ENCODE peak calls at places on chromosomes 11 and 22, in eight cellular contexts. One of them, this sample, is unnamed.

GRCh38 chr11:133403900-133404299 is 128.4 kb downstream of the OPCML start:
- DNase-seq in DND-41: peak; percentile 21
- DNase-seq in GM06990: no peak
- DNase-seq in HFFc6: no peak
- DNase-seq in cardiac muscle cell: no peak
- DNase-seq in kidney epithelial cell: no peak
- DNase-seq in OCI-LY7: peak; percentile 13
- DNase-seq in astrocyte of the cerebellum: no peak
- DNase-seq in this sample: no peak

GRCh38 chr11:2585566-2586090 is 114.2 kb downstream of the KCNQ1OT1 start:
- DNase-seq in OCI-LY7: no peak
- DNase-seq in GM06990: no peak
- DNase-seq in HFFc6: no peak
- DNase-seq in astrocyte of the cerebellum: no peak
- DNase-seq in DND-41: peak; percentile 0
- DNase-seq in cardiac muscle cell: no peak
- DNase-seq in kidney epithelial cell: no peak
- DNase-seq in this sample: no peak

GRCh38 chr22:31441652-31442051 is 42.2 kb downstream of the DRG1 start:
- DNase-seq in astrocyte of the cerebellum: no peak
- DNase-seq in kidney epithelial cell: no peak
- DNase-seq in cardiac muscle cell: no peak
- DNase-seq in DND-41: no peak
- DNase-seq in HFFc6: no peak
- DNase-seq in GM06990: no peak
- DNase-seq in OCI-LY7: no peak
- DNase-seq in this sample: no peak

GRCh38 chr11:111376453-111376871 is 2.6 kb downstream of the POU2AF1 start:
- DNase-seq in OCI-LY7: no peak
- DNase-seq in HFFc6: no peak
- DNase-seq in GM06990: no peak
- DNase-seq in cardiac muscle cell: no peak
- DNase-seq in DND-41: no peak
- DNase-seq in astrocyte of the cerebellum: no peak
- DNase-seq in kidney epithelial cell: no peak
- DNase-seq in this sample: no peak

GRCh38 chr11:126135182-126136176 is 72.8 kb upstream of the CDON start:
- DNase-seq in kidney epithelial cell: no peak
- DNase-seq in HFFc6: no peak
- DNase-seq in OCI-LY7: no peak
- DNase-seq in astrocyte of the cerebellum: no peak
- DNase-seq in DND-41: no peak
- DNase-seq in GM06990: no peak
- DNase-seq in cardiac muscle cell: peak; percentile 29
- DNase-seq in this sample: no peak

GRCh38 chr11:79232346-79232745 is 208.5 kb downstream of the TENM4 start:
- DNase-seq in GM06990: no peak
- DNase-seq in cardiac muscle cell: peak; percentile 52
- DNase-seq in DND-41: no peak
- DNase-seq in HFFc6: no peak
- DNase-seq in astrocyte of the cerebellum: no peak
- DNase-seq in kidney epithelial cell: no peak
- DNase-seq in OCI-LY7: no peak
- DNase-seq in this sample: no peak

GRCh38 chr11:32439488-32440210 is 4.3 kb upstream of the WT1 start:
- DNase-seq in HFFc6: no peak
- DNase-seq in kidney epithelial cell: no peak
- DNase-seq in cardiac muscle cell: no peak
- DNase-seq in DND-41: no peak
- DNase-seq in astrocyte of the cerebellum: no peak
- DNase-seq in GM06990: no peak
- DNase-seq in OCI-LY7: no peak
- DNase-seq in this sample: no peak

GRCh38 chr11:19820100-19820499 is 107.5 kb downstream of the NAV2 start:
- DNase-seq in kidney epithelial cell: no peak
- DNase-seq in HFFc6: peak; percentile 25
- DNase-seq in GM06990: no peak
- DNase-seq in astrocyte of the cerebellum: peak; percentile 44
- DNase-seq in DND-41: no peak
- DNase-seq in OCI-LY7: no peak
- DNase-seq in cardiac muscle cell: peak; percentile 42
- DNase-seq in this sample: no peak

GRCh38 chr11:65637794-65638317 is at the start of gene SIPA1:
- DNase-seq in OCI-LY7: peak; percentile 75
- DNase-seq in HFFc6: peak; percentile 94
- DNase-seq in GM06990: peak; percentile 83
- DNase-seq in cardiac muscle cell: peak; percentile 95
- DNase-seq in DND-41: peak; percentile 79
- DNase-seq in astrocyte of the cerebellum: peak; percentile 89
- DNase-seq in kidney epithelial cell: peak; percentile 85
- DNase-seq in this sample: peak; percentile 86

GRCh38 chr11:36455658-36456111 is 54.4 kb downstream of the TRAF6 start:
- DNase-seq in GM06990: no peak
- DNase-seq in DND-41: peak; percentile 23
- DNase-seq in HFFc6: peak; percentile 96
- DNase-seq in astrocyte of the cerebellum: peak; percentile 99
- DNase-seq in kidney epithelial cell: peak; percentile 96
- DNase-seq in cardiac muscle cell: peak; percentile 98
- DNase-seq in OCI-LY7: no peak
- DNase-seq in this sample: no peak

GRCh38 chr11:3866206-3866605 is 10.7 kb downstream of the STIM1 start:
- DNase-seq in kidney epithelial cell: no peak
- DNase-seq in HFFc6: no peak
- DNase-seq in cardiac muscle cell: peak; percentile 35
- DNase-seq in GM06990: no peak
- DNase-seq in OCI-LY7: peak; percentile 51
- DNase-seq in DND-41: no peak
- DNase-seq in astrocyte of the cerebellum: no peak
- DNase-seq in this sample: peak; percentile 40

GRCh38 chr11:69942333-69942820 is 123.2 kb upstream of the FGF3 start:
- DNase-seq in OCI-LY7: no peak
- DNase-seq in kidney epithelial cell: no peak
- DNase-seq in GM06990: no peak
- DNase-seq in astrocyte of the cerebellum: no peak
- DNase-seq in DND-41: no peak
- DNase-seq in HFFc6: no peak
- DNase-seq in cardiac muscle cell: no peak
- DNase-seq in this sample: no peak

GRCh38 chr22:19480789-19481188 is 1.1 kb downstream of the CDC45 start:
- DNase-seq in kidney epithelial cell: no peak
- DNase-seq in GM06990: no peak
- DNase-seq in DND-41: no peak
- DNase-seq in astrocyte of the cerebellum: no peak
- DNase-seq in OCI-LY7: peak; percentile 12
- DNase-seq in cardiac muscle cell: no peak
- DNase-seq in HFFc6: no peak
- DNase-seq in this sample: no peak
- TF ChIP-seq CTCF in kidney epithelial cell: no peak
- TF ChIP-seq CTCF in GM06990: no peak
- TF ChIP-seq CTCF in DND-41: no peak
- TF ChIP-seq CTCF in astrocyte of the cerebellum: no peak
- TF ChIP-seq CTCF in OCI-LY7: no peak
- TF ChIP-seq CTCF in cardiac muscle cell: no peak
- TF ChIP-seq CTCF in HFFc6: no peak
- TF ChIP-seq CTCF in this sample: no peak

GRCh38 chr22:45359627-45360026 is 49.9 kb downstream of the FAM118A start:
- DNase-seq in astrocyte of the cerebellum: no peak
- DNase-seq in HFFc6: no peak
- DNase-seq in OCI-LY7: no peak
- DNase-seq in kidney epithelial cell: no peak
- DNase-seq in DND-41: no peak
- DNase-seq in GM06990: no peak
- DNase-seq in cardiac muscle cell: no peak
- DNase-seq in this sample: no peak
- TF ChIP-seq CTCF in astrocyte of the cerebellum: no peak
- TF ChIP-seq CTCF in HFFc6: no peak
- TF ChIP-seq CTCF in OCI-LY7: no peak
- TF ChIP-seq CTCF in kidney epithelial cell: no peak
- TF ChIP-seq CTCF in DND-41: no peak
- TF ChIP-seq CTCF in GM06990: no peak
- TF ChIP-seq CTCF in cardiac muscle cell: no peak
- TF ChIP-seq CTCF in this sample: no peak

GRCh38 chr11:33835143-33835878 is 56.6 kb downstream of the LMO2 start:
- DNase-seq in HFFc6: peak; percentile 84
- DNase-seq in OCI-LY7: peak; percentile 21
- DNase-seq in cardiac muscle cell: peak; percentile 66
- DNase-seq in astrocyte of the cerebellum: peak; percentile 15
- DNase-seq in GM06990: no peak
- DNase-seq in DND-41: no peak
- DNase-seq in kidney epithelial cell: peak; percentile 60
- DNase-seq in this sample: no peak
- TF ChIP-seq CTCF in HFFc6: peak; percentile 77
- TF ChIP-seq CTCF in OCI-LY7: peak; percentile 66
- TF ChIP-seq CTCF in cardiac muscle cell: peak; percentile 23
- TF ChIP-seq CTCF in astrocyte of the cerebellum: no peak
- TF ChIP-seq CTCF in GM06990: peak; percentile 19
- TF ChIP-seq CTCF in DND-41: peak; percentile 35
- TF ChIP-seq CTCF in kidney epithelial cell: peak; percentile 10
- TF ChIP-seq CTCF in this sample: no peak

GRCh38 chr22:36358533-36359171 is 29.1 kb downstream of the MYH9 start:
- DNase-seq in DND-41: no peak
- DNase-seq in kidney epithelial cell: no peak
- DNase-seq in OCI-LY7: no peak
- DNase-seq in GM06990: no peak
- DNase-seq in HFFc6: no peak
- DNase-seq in astrocyte of the cerebellum: no peak
- DNase-seq in cardiac muscle cell: no peak
- DNase-seq in this sample: no peak
- TF ChIP-seq CTCF in DND-41: no peak
- TF ChIP-seq CTCF in kidney epithelial cell: no peak
- TF ChIP-seq CTCF in OCI-LY7: no peak
- TF ChIP-seq CTCF in GM06990: no peak
- TF ChIP-seq CTCF in HFFc6: no peak
- TF ChIP-seq CTCF in astrocyte of the cerebellum: no peak
- TF ChIP-seq CTCF in cardiac muscle cell: no peak
- TF ChIP-seq CTCF in this sample: no peak

GRCh38 chr22:41762980-41763779 is 37.3 kb upstream of the CCDC134 start:
- DNase-seq in HFFc6: no peak
- DNase-seq in OCI-LY7: peak; percentile 72
- DNase-seq in GM06990: peak; percentile 45
- DNase-seq in kidney epithelial cell: no peak
- DNase-seq in DND-41: peak; percentile 39
- DNase-seq in cardiac muscle cell: peak; percentile 37
- DNase-seq in astrocyte of the cerebellum: no peak
- DNase-seq in this sample: peak; percentile 20
- TF ChIP-seq CTCF in HFFc6: peak; percentile 67
- TF ChIP-seq CTCF in OCI-LY7: peak; percentile 89
- TF ChIP-seq CTCF in GM06990: peak; percentile 85
- TF ChIP-seq CTCF in kidney epithelial cell: peak; percentile 38
- TF ChIP-seq CTCF in DND-41: peak; percentile 55
- TF ChIP-seq CTCF in cardiac muscle cell: peak; percentile 55
- TF ChIP-seq CTCF in astrocyte of the cerebellum: peak; percentile 37
- TF ChIP-seq CTCF in this sample: peak; percentile 28

DNA sequence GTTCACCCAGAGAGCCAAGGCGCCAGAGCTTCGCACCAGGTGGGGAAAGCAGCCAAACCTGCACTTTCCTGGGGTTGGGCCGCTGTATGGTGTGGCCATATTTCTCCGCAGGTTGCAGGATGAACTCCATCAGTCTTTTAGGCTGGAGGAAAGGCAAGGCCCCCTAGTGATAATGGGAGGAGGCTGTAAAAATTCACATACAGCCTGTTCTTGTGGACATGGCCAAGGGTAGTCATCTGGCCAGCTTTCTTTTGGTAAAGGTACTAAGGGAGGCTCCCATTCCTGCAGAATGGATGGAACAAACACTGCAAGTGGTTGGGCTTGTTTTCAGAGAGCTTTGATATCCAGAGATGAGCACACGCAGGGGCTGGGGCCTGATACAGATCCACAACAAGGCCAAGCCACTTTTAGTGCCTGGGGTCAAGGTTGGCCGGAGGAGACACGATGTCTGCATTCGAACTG is 29.6 kb downstream of the C22orf31 start:
- DNase-seq in kidney epithelial cell: no peak
- DNase-seq in HFFc6: no peak
- DNase-seq in DND-41: no peak
- DNase-seq in cardiac muscle cell: peak; percentile 11
- DNase-seq in OCI-LY7: no peak
- DNase-seq in astrocyte of the cerebellum: no peak
- DNase-seq in GM06990: no peak
- DNase-seq in this sample: no peak
- TF ChIP-seq CTCF in kidney epithelial cell: no peak
- TF ChIP-seq CTCF in HFFc6: peak; percentile 22
- TF ChIP-seq CTCF in DND-41: no peak
- TF ChIP-seq CTCF in cardiac muscle cell: no peak
- TF ChIP-seq CTCF in OCI-LY7: no peak
- TF ChIP-seq CTCF in astrocyte of the cerebellum: no peak
- TF ChIP-seq CTCF in GM06990: no peak
- TF ChIP-seq CTCF in this sample: no peak

GRCh38 chr11:35388054-35388453 is 31.3 kb downstream of the SLC1A2 start:
- DNase-seq in GM06990: no peak
- DNase-seq in HFFc6: no peak
- DNase-seq in DND-41: no peak
- DNase-seq in astrocyte of the cerebellum: no peak
- DNase-seq in cardiac muscle cell: no peak
- DNase-seq in OCI-LY7: no peak
- DNase-seq in kidney epithelial cell: no peak
- DNase-seq in this sample: no peak

GRCh38 chr11:35380603-35381002 is 38.8 kb downstream of the SLC1A2 start:
- DNase-seq in astrocyte of the cerebellum: no peak
- DNase-seq in HFFc6: no peak
- DNase-seq in GM06990: no peak
- DNase-seq in kidney epithelial cell: no peak
- DNase-seq in DND-41: no peak
- DNase-seq in cardiac muscle cell: no peak
- DNase-seq in OCI-LY7: no peak
- DNase-seq in this sample: no peak

GRCh38 chr11:35381720-35382322 is 37.5 kb downstream of the SLC1A2 start:
- DNase-seq in cardiac muscle cell: no peak
- DNase-seq in kidney epithelial cell: no peak
- DNase-seq in astrocyte of the cerebellum: no peak
- DNase-seq in HFFc6: no peak
- DNase-seq in OCI-LY7: no peak
- DNase-seq in GM06990: no peak
- DNase-seq in DND-41: no peak
- DNase-seq in this sample: no peak

GRCh38 chr11:35387341-35387982 is 31.9 kb downstream of the SLC1A2 start:
- DNase-seq in astrocyte of the cerebellum: peak; percentile 27
- DNase-seq in DND-41: no peak
- DNase-seq in OCI-LY7: no peak
- DNase-seq in cardiac muscle cell: no peak
- DNase-seq in kidney epithelial cell: no peak
- DNase-seq in GM06990: no peak
- DNase-seq in HFFc6: no peak
- DNase-seq in this sample: no peak

GRCh38 chr11:35383953-35384352 is 35.4 kb downstream of the SLC1A2 start:
- DNase-seq in DND-41: no peak
- DNase-seq in cardiac muscle cell: no peak
- DNase-seq in kidney epithelial cell: no peak
- DNase-seq in GM06990: no peak
- DNase-seq in HFFc6: no peak
- DNase-seq in astrocyte of the cerebellum: no peak
- DNase-seq in OCI-LY7: no peak
- DNase-seq in this sample: no peak
- TF ChIP-seq CTCF in DND-41: no peak
- TF ChIP-seq CTCF in cardiac muscle cell: no peak
- TF ChIP-seq CTCF in kidney epithelial cell: no peak
- TF ChIP-seq CTCF in GM06990: no peak
- TF ChIP-seq CTCF in HFFc6: no peak
- TF ChIP-seq CTCF in astrocyte of the cerebellum: no peak
- TF ChIP-seq CTCF in OCI-LY7: no peak
- TF ChIP-seq CTCF in this sample: no peak

GRCh38 chr11:56948991-56949390 is 39.7 kb upstream of the OR5AK2 start:
- DNase-seq in DND-41: no peak
- DNase-seq in OCI-LY7: no peak
- DNase-seq in HFFc6: no peak
- DNase-seq in GM06990: no peak
- DNase-seq in cardiac muscle cell: no peak
- DNase-seq in kidney epithelial cell: no peak
- DNase-seq in astrocyte of the cerebellum: no peak
- DNase-seq in this sample: no peak

GRCh38 chr11:56950510-56950909 is 38.2 kb upstream of the OR5AK2 start:
- DNase-seq in OCI-LY7: no peak
- DNase-seq in DND-41: no peak
- DNase-seq in astrocyte of the cerebellum: no peak
- DNase-seq in kidney epithelial cell: no peak
- DNase-seq in HFFc6: no peak
- DNase-seq in GM06990: no peak
- DNase-seq in cardiac muscle cell: no peak
- DNase-seq in this sample: no peak
- TF ChIP-seq CTCF in OCI-LY7: no peak
- TF ChIP-seq CTCF in DND-41: peak; percentile 8
- TF ChIP-seq CTCF in astrocyte of the cerebellum: no peak
- TF ChIP-seq CTCF in kidney epithelial cell: no peak
- TF ChIP-seq CTCF in HFFc6: no peak
- TF ChIP-seq CTCF in GM06990: no peak
- TF ChIP-seq CTCF in cardiac muscle cell: no peak
- TF ChIP-seq CTCF in this sample: no peak